ENCODE peak calls at places on chromosome 10, in five cellular contexts. L is colonic mucosa, W is SK-MEL-5, A is ascending aorta, K is HuH-7. V is an unnamed sample.
A peak's percentile ranks its signal among the peaks of the same experiment; 100 is the strongest.

GRCh38 chr10:78432582-78432981 is 398.9 kb downstream of the RPS24 start:
- DNase-seq in K (peak; percentile 20), L (no peak), W (peak; percentile 26), A (no peak), V (no peak)

GRCh38 chr10:48976208-48976607 is 36.6 kb upstream of the LRRC18 start:
- DNase-seq in A (no peak), L (no peak), W (peak; percentile 15), K (peak; percentile 4), V (no peak)

GRCh38 chr10:3481000-3481335 is 304.0 kb downstream of the KLF6 start:
- DNase-seq in K (peak; percentile 44), L (no peak), A (no peak), W (no peak), V (no peak)

GRCh38 chr10:970311-971149 is 17.7 kb upstream of the GTPBP4 start:
- DNase-seq in A (no peak), K (peak; percentile 73), L (peak; percentile 27), W (no peak), V (no peak)

GRCh38 chr10:48806282-48806681 is 121.6 kb downstream of the WDFY4 start:
- DNase-seq in A (no peak), L (no peak), W (no peak), K (no peak), V (no peak)

GRCh38 chr10:8738987-8739386 is 684.5 kb downstream of the GATA3 start:
- DNase-seq in L (no peak), W (no peak), K (no peak), A (no peak), V (no peak)

GRCh38 chr10:77195101-77195500 is 442.5 kb downstream of the KCNMA1 start:
- DNase-seq in A (peak; percentile 81), L (no peak), K (no peak), W (no peak), V (no peak)

GRCh38 chr10:4780782-4781181 is 45.2 kb upstream of the AKR1E2 start:
- DNase-seq in L (no peak), A (no peak), W (no peak), K (no peak), V (no peak)

V was measured in HEK293T.